ENCODE peak calls at places on chromosomes 3 and 15, in ten cellular contexts. Y is aorta; B is fibroblast of mammary gland; K is NCI-H1417; S is activated T-helper 1 cell treated with anti-CD3 and anti-CD28 coated beads, Interleukin-12 subunit alpha, Interleukin-12 subunit beta, Interleukin-2, Interleukin-4 antibody, amounts not matched to agents 30 ng/mL and 10 ng/mL and 1 ng/mL, durations not matched to agents 14 hours and 24 hours and 36 hours; W is stimulated activated CD8-positive, alpha-beta memory T cell treated with anti-CD3 and anti-CD28 coated beads, Interleukin-7, amount 100 ng/mL, for 1 hour; G is HTR-8/SVneo; P is astrocyte of the spinal cord; I is immature natural killer cell; A is H9. M is an unnamed sample.

GRCh38 chr3:8769088-8769822 is at the start of gene OXTR:
- DNase-seq in I (no peak), A (peak), Y (peak), B (peak), G (peak), P (peak), K (peak), W (peak), S (peak), M (no peak)

GRCh38 chr15:28890711-28891495 is 5.1 kb downstream of the APBA2 start:
- DNase-seq in W (no peak), K (no peak), S (no peak), Y (no peak), G (no peak), B (no peak), P (no peak), A (no peak), I (no peak), M (no peak)

GRCh38 chr3:149790265-149790664 is 2.1 kb downstream of the ANKUB1 start:
- DNase-seq in Y (no peak), W (no peak), A (no peak), P (no peak), I (no peak), B (peak), K (no peak), G (no peak), S (no peak), M (no peak)

GRCh38 chr3:152257246-152258074 is 11.3 kb upstream of the MBNL1 start:
- DNase-seq in P (peak), G (no peak), S (no peak), Y (no peak), B (peak), I (peak), A (no peak), K (no peak), W (no peak), M (no peak)

GRCh38 chr3:177792363-177793030 is 595.2 kb upstream of the TBL1XR1 start:
- DNase-seq in I (no peak), P (no peak), W (no peak), A (no peak), S (no peak), Y (no peak), G (no peak), B (no peak), K (no peak), M (no peak)

GRCh38 chr15:32041294-32041693 is 11.0 kb downstream of the CHRNA7 start:
- DNase-seq in W (no peak), I (no peak), K (no peak), B (no peak), P (no peak), Y (no peak), S (no peak), G (no peak), A (peak), M (no peak)

GRCh38 chr15:39360417-39360816 is 220.5 kb upstream of the THBS1 start:
- DNase-seq in K (no peak), P (no peak), B (peak), A (no peak), Y (no peak), W (no peak), I (no peak), G (no peak), S (no peak), M (no peak)

GRCh38 chr3:142285057-142285666 is 59.8 kb upstream of the GK5 start:
- DNase-seq in G (no peak), W (no peak), B (no peak), Y (no peak), S (no peak), P (no peak), A (no peak), I (no peak), K (no peak), M (no peak)

GRCh38 chr3:29170894-29171582 is 109.8 kb upstream of the RBMS3 start:
- DNase-seq in A (no peak), W (no peak), I (no peak), K (no peak), S (no peak), Y (no peak), G (no peak), P (peak), B (peak), M (no peak)

GRCh38 chr3:131636266-131636775 is 133.6 kb upstream of the MRPL3 start:
- DNase-seq in I (no peak), S (no peak), P (no peak), A (no peak), K (no peak), B (no peak), W (no peak), G (no peak), Y (no peak), M (no peak)

GRCh38 chr15:31352283-31352880 is 25.7 kb downstream of the KLF13 start:
- DNase-seq in I (no peak), Y (no peak), G (no peak), S (no peak), B (no peak), K (no peak), A (no peak), W (no peak), P (peak), M (peak)

GRCh38 chr15:65408370-65409283 is 14.1 kb downstream of the IGDCC4 start:
- DNase-seq in I (no peak), G (no peak), S (no peak), B (peak), Y (peak), A (no peak), W (no peak), P (peak), K (no peak), M (no peak)

GRCh38 chr3:172546628-172547214 is 23.5 kb upstream of the TNFSF10 start:
- DNase-seq in S (no peak), W (no peak), K (no peak), A (no peak), Y (no peak), G (no peak), P (no peak), B (no peak), I (no peak), M (no peak)

GRCh38 chr15:67188551-67189218 is 65.8 kb downstream of the AAGAB start:
- DNase-seq in B (peak), A (no peak), Y (no peak), I (no peak), K (no peak), W (no peak), G (no peak), S (no peak), P (peak), M (peak)

GRCh38 chr15:85607842-85608241 is 186.9 kb downstream of the KLHL25 start:
- DNase-seq in B (peak), A (no peak), S (no peak), I (no peak), G (peak), W (no peak), K (no peak), Y (no peak), P (peak), M (no peak)

GRCh38 chr3:112136959-112137693 is 4.1 kb upstream of the GCSAM start:
- DNase-seq in G (peak), K (peak), B (peak), I (no peak), P (peak), A (peak), Y (no peak), S (no peak), W (no peak), M (no peak)

GRCh38 chr15:56187665-56188064 is 56.0 kb downstream of the RFX7 start:
- DNase-seq in B (no peak), A (no peak), I (no peak), K (no peak), G (no peak), W (no peak), Y (no peak), S (no peak), P (no peak), M (no peak)

GRCh38 chr15:92693922-92694331 is 38.4 kb upstream of the FAM174B start:
- DNase-seq in B (peak), K (peak), W (no peak), I (no peak), A (peak), S (no peak), G (peak), Y (no peak), P (no peak), M (no peak)